ENCODE peak calls at places on chromosomes 16 and 17, in seven cellular contexts. T is SK-N-SH; P is stromal cell of bone marrow; Q is CD8-positive, alpha-beta T cell; X is mammary epithelial cell; E is mucosa of descending colon; N is EH. V is an unnamed sample.

GRCh38 chr16:80682435-80683070 is 121.8 kb downstream of the CDYL2 start:
- DNase-seq in Q (no peak), N (peak; percentile 20), X (no peak), P (peak; percentile 38), T (no peak), E (no peak), V (no peak)

GRCh38 chr16:9092963-9093477 is 1.6 kb downstream of the HAPSTR1 start:
- DNase-seq in X (no peak), T (peak; percentile 20), N (peak; percentile 24), Q (peak; percentile 61), E (peak; percentile 62), P (no peak), V (no peak)

GRCh38 chr17:2053380-2054261 is 1.3 kb upstream of the HIC1 start:
- DNase-seq in Q (peak; percentile 83), E (peak; percentile 86), N (peak; percentile 77), T (peak; percentile 68), X (peak; percentile 41), P (no peak), V (peak; percentile 72)

GRCh38 chr17:48624544-48625501 is 1.3 kb downstream of the HOXB9 start:
- DNase-seq in X (no peak), E (peak; percentile 66), N (no peak), T (peak; percentile 73), P (no peak), Q (no peak), V (no peak)

GRCh38 chr16:8735574-8735973 is 61.2 kb downstream of the ABAT start:
- DNase-seq in P (no peak), E (no peak), X (no peak), T (peak; percentile 42), N (no peak), Q (no peak), V (no peak)

GRCh38 chr16:11094838-11095565 is 150.6 kb downstream of the CLEC16A start:
- DNase-seq in P (no peak), T (no peak), E (no peak), X (no peak), Q (no peak), N (no peak), V (no peak)

GRCh38 chr16:29310852-29311314 is 95.6 kb downstream of the NPIPB11 start:
- DNase-seq in N (no peak), P (peak; percentile 39), X (no peak), E (no peak), Q (no peak), T (no peak), V (no peak)

GRCh38 chr17:55768946-55769624 is 18.2 kb downstream of the PCTP start:
- DNase-seq in E (no peak), X (no peak), P (no peak), N (peak; percentile 59), T (peak; percentile 43), Q (no peak), V (no peak)

GRCh38 chr17:78993241-78993956 is 13.7 kb upstream of the LGALS3BP start:
- DNase-seq in X (no peak), T (peak; percentile 94), P (no peak), N (peak; percentile 44), Q (peak; percentile 41), E (peak; percentile 55), V (no peak)

GRCh38 chr17:59714255-59714654 is 6.8 kb downstream of the VMP1 start:
- DNase-seq in T (no peak), P (no peak), X (no peak), Q (no peak), N (no peak), E (no peak), V (no peak)

GRCh38 chr17:68783861-68784260 is 171.3 kb downstream of the ABCA8 start:
- DNase-seq in E (no peak), X (no peak), Q (no peak), P (no peak), T (no peak), N (no peak), V (no peak)

GRCh38 chr16:59698341-59698979 is 964.3 kb upstream of the GOT2 start:
- DNase-seq in T (no peak), N (peak; percentile 37), E (no peak), P (peak; percentile 58), X (peak; percentile 74), Q (no peak), V (no peak)

GRCh38 chr17:7018331-7018964 is 4.4 kb upstream of the BCL6B start:
- DNase-seq in Q (no peak), E (peak; percentile 67), X (no peak), N (no peak), T (no peak), P (no peak), V (no peak)

GRCh38 chr17:65536573-65537342 is 24.7 kb downstream of the AXIN2 start:
- DNase-seq in X (no peak), P (no peak), N (no peak), E (no peak), Q (no peak), T (no peak), V (no peak)

GRCh38 chr17:17398188-17398927 is 78.4 kb upstream of the MED9 start:
- DNase-seq in T (no peak), E (no peak), N (peak; percentile 48), X (no peak), P (peak; percentile 70), Q (no peak), V (no peak)

GRCh38 chr16:83143788-83144187 is 517.0 kb downstream of the CDH13 start:
- DNase-seq in T (no peak), X (peak; percentile 80), N (peak; percentile 45), E (no peak), Q (no peak), P (no peak), V (no peak)

GRCh38 chr17:70426752-70427151 is 257.4 kb downstream of the KCNJ2 start:
- DNase-seq in X (no peak), N (no peak), Q (no peak), P (no peak), T (no peak), E (no peak), V (no peak)

GRCh38 chr16:88697831-88698693 is 8.1 kb downstream of the RNF166 start:
- DNase-seq in N (no peak), T (no peak), E (no peak), Q (peak; percentile 43), P (no peak), X (no peak), V (no peak)

GRCh38 chr16:23905027-23905426 is 69.2 kb downstream of the PRKCB start:
- DNase-seq in Q (no peak), X (peak; percentile 66), N (peak; percentile 95), P (peak; percentile 19), E (no peak), T (no peak), V (no peak)